ENCODE peak calls at places on chromosomes 3 and 15, in four cellular contexts. S is BE2C, X is suprapubic skin, N is A549. T is an unnamed sample.
A peak's percentile ranks its signal among the peaks of the same experiment; 100 is the strongest.

GRCh38 chr3:50166309-50167019 is 11.3 kb downstream of the SEMA3F start:
- DNase-seq in S (no peak), X (no peak), N (no peak), T (no peak)

GRCh38 chr3:169241928-169242751 is 421.4 kb downstream of the MECOM start:
- DNase-seq in S (peak; percentile 50), X (no peak), N (no peak), T (peak; percentile 76)

GRCh38 chr15:32029409-32029861 is 880 bp upstream of the CHRNA7 start:
- DNase-seq in S (peak; percentile 87), X (no peak), N (peak; percentile 31), T (peak; percentile 51)

GRCh38 chr3:150136242-150136641 is 165.5 kb upstream of the PFN2 start:
- DNase-seq in S (no peak), X (no peak), N (no peak), T (no peak)

GRCh38 chr3:185253645-185254410 is at the start of gene EHHADH:
- DNase-seq in S (peak; percentile 87), X (peak; percentile 84), N (peak; percentile 64), T (no peak)

GRCh38 chr3:146640361-146640760 is 35.2 kb upstream of the PLSCR5 start:
- DNase-seq in S (no peak), X (no peak), N (no peak), T (no peak)

GRCh38 chr3:149819432-149819831 is 6.4 kb downstream of the RNF13 start:
- DNase-seq in S (no peak), X (no peak), N (no peak), T (no peak)

GRCh38 chr3:13040381-13041074 is 32.7 kb downstream of the IQSEC1 start:
- DNase-seq in S (peak; percentile 27), X (no peak), N (no peak), T (peak; percentile 58)

GRCh38 chr15:32657198-32657886 is 15.8 kb downstream of the SCG5 start:
- DNase-seq in S (no peak), X (no peak), N (no peak), T (no peak)

GRCh38 chr3:108546249-108546648 is 35.9 kb upstream of the MYH15 start:
- DNase-seq in S (no peak), X (no peak), N (no peak), T (no peak)

GRCh38 chr3:36941658-36942057 is 3.2 kb downstream of the TRANK1 start:
- DNase-seq in S (no peak), X (no peak), N (no peak), T (no peak)

GRCh38 chr3:172869356-172869755 is 118.8 kb downstream of the ECT2 start:
- DNase-seq in S (no peak), X (no peak), N (no peak), T (no peak)

GRCh38 chr15:89575656-89576416 is 567 bp downstream of the TICRR start:
- DNase-seq in S (peak; percentile 31), X (no peak), N (no peak), T (no peak)

GRCh38 chr15:62413147-62413546 is 248.1 kb upstream of the C2CD4B start:
- DNase-seq in S (no peak), X (no peak), N (no peak), T (no peak)

GRCh38 chr3:177883957-177884356 is 652.3 kb upstream of the KCNMB2 start:
- DNase-seq in S (no peak), X (no peak), N (no peak), T (no peak)
- H3K4me1 ChIP-seq in S (no peaks in the 10 kb centered on the region), X (no peaks in the 10 kb centered on the region), N (no peaks in the 10 kb centered on the region), T (no peaks in the 10 kb centered on the region)

GRCh38 chr3:38000242-38000916 is 9.8 kb downstream of the VILL start:
- DNase-seq in S (no peak), X (no peak), N (no peak), T (no peak)

GRCh38 chr3:38002291-38002876 is 11.8 kb downstream of the VILL start:
- DNase-seq in S (no peak), X (no peak), N (no peak), T (no peak)

GRCh38 chr3:38001456-38002081 is 11.0 kb downstream of the VILL start:
- DNase-seq in S (no peak), X (no peak), N (peak; percentile 29), T (no peak)

GRCh38 chr3:37999836-38000235 is 9.2 kb downstream of the VILL start:
- DNase-seq in S (no peak), X (no peak), N (no peak), T (no peak)

GRCh38 chr3:38000965-38001455 is 10.4 kb downstream of the VILL start:
- DNase-seq in S (no peak), X (no peak), N (no peak), T (no peak)
- H3K4me1 ChIP-seq in S (no peaks in the 10 kb centered on the region), X (peaks cover 48% of the 10 kb centered on the region), N (peaks cover 15% of the 10 kb centered on the region), T (no peaks in the 10 kb centered on the region)

GRCh38 chr15:45115312-45115820 is 1.2 kb downstream of the DUOXA2 start:
- DNase-seq in S (no peak), X (no peak), N (no peak), T (no peak)

GRCh38 chr15:45113380-45113990 is 487 bp downstream of the DUOX2 start:
- DNase-seq in S (no peak), X (no peak), N (no peak), T (no peak)

GRCh38 chr15:45112592-45113379 is 1.2 kb downstream of the DUOX2 start:
- DNase-seq in S (peak; percentile 39), X (no peak), N (peak; percentile 13), T (no peak)

GRCh38 chr15:45114751-45115085 is 592 bp downstream of the DUOXA2 start:
- DNase-seq in S (no peak), X (no peak), N (no peak), T (no peak)

GRCh38 chr15:45114076-45114750 is at the start of the genes DUOX2 and DUOXA2:
- DNase-seq in S (no peak), X (no peak), N (no peak), T (no peak)
- H3K4me1 ChIP-seq in S (no peaks in the 10 kb centered on the region), X (peaks cover 52% of the 10 kb centered on the region), N (no peaks in the 10 kb centered on the region), T (peaks cover 3% of the 10 kb centered on the region)

GRCh38 chr3:190318666-190319065 is 3.6 kb downstream of the CLDN1 start:
- DNase-seq in S (no peak), X (no peak), N (no peak), T (no peak)

GRCh38 chr3:190321789-190322603 is at the start of gene CLDN1:
- DNase-seq in S (peak; percentile 83), X (peak; percentile 88), N (peak; percentile 59), T (peak; percentile 64)

GRCh38 chr3:190319660-190320059 is 2.6 kb downstream of the CLDN1 start:
- DNase-seq in S (no peak), X (no peak), N (no peak), T (no peak)

GRCh38 chr3:190322604-190323240 is 476 bp upstream of the CLDN1 start:
- DNase-seq in S (no peak), X (no peak), N (no peak), T (no peak)

GRCh38 chr3:190320594-190321362 is 1.5 kb downstream of the CLDN1 start:
- DNase-seq in S (no peak), X (no peak), N (no peak), T (no peak)
- H3K4me1 ChIP-seq in S (no peaks in the 10 kb centered on the region), X (peaks cover 9% of the 10 kb centered on the region), N (peaks cover 35% of the 10 kb centered on the region), T (peaks cover 10% of the 10 kb centered on the region)

GRCh38 chr3:105836533-105836932 is 32.3 kb downstream of the CBLB start:
- DNase-seq in S (no peak), X (no peak), N (no peak), T (no peak)
- H3K4me1 ChIP-seq in S (peaks cover 3% of the 10 kb centered on the region), X (peaks cover 13% of the 10 kb centered on the region), N (peaks cover 35% of the 10 kb centered on the region), T (peaks cover 11% of the 10 kb centered on the region)

DNA sequence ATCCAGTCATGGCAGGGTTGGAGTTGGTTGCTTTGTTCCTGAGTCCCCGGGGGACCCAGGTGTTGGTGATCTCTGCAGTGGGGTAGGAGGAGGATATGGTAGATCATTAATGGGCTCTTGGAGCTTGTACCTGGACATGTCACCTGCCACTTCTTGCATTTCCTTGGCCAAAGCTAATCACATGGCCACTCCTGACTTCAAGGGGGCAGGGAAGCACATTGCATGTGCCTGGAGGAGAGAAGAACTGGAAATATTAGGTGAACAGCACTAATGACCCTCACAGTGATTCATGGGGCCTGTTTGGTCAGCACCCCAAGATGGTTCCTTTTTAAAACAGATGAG is 87.1 kb upstream of the MYZAP start:
- DNase-seq in S (no peak), X (no peak), N (no peak), T (no peak)
- H3K4me1 ChIP-seq in S (peaks cover 12% of the 10 kb centered on the region), X (peaks cover 73% of the 10 kb centered on the region), N (peaks cover 50% of the 10 kb centered on the region), T (no peaks in the 10 kb centered on the region)

GRCh38 chr15:98160236-98160635 is 199.7 kb downstream of the ARRDC4 start:
- DNase-seq in S (no peak), X (no peak), N (no peak), T (no peak)
- H3K4me1 ChIP-seq in S (peaks cover 3% of the 10 kb centered on the region), X (no peaks in the 10 kb centered on the region), N (no peaks in the 10 kb centered on the region), T (no peaks in the 10 kb centered on the region)

DNA sequence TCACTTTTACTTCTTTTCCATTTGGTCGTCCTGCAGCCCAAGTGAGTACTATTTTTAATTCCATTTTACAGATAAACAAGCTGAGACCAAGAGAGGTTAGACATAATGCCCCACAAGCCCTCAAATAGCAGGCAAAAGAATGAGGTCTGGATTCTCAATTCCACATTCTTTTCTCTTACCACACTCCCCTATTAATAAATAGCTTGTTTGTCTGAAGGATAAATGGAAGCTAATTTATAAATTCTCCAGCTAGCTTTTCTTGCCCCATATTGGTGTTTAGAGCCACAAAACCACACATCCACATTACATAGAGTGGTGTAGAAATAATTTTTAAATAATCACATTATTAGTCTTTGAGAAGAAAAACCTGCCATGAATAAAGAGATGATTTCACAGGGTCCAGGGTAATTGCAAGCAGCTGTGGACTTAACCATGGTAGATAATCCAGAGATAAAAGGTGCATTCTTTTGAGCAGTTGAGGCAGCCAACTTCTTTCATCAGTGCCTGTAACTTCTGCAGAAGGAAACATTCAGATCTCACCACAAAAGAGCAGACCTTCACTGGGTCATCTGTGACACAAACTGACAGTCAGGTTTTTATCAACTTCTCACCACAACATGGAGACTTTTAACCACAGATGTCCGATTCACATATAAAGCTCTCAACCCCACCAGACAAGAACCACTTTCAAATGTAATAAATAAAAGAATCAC is 313.4 kb upstream of the STT3B start:
- DNase-seq in S (no peak), X (no peak), N (no peak), T (no peak)
- H3K4me1 ChIP-seq in S (no peaks in the 10 kb centered on the region), X (no peaks in the 10 kb centered on the region), N (no peaks in the 10 kb centered on the region), T (no peaks in the 10 kb centered on the region)

GRCh38 chr3:32401541-32402052 is 9.9 kb downstream of the CMTM7 start:
- DNase-seq in S (peak; percentile 77), X (no peak), N (peak; percentile 52), T (peak; percentile 74)

GRCh38 chr3:32404714-32405113 is 13.1 kb downstream of the CMTM7 start:
- DNase-seq in S (no peak), X (no peak), N (no peak), T (no peak)

GRCh38 chr3:32405711-32406323 is 14.2 kb downstream of the CMTM7 start:
- DNase-seq in S (no peak), X (no peak), N (no peak), T (peak; percentile 11)

GRCh38 chr3:32405155-32405554 is 13.5 kb downstream of the CMTM7 start:
- DNase-seq in S (no peak), X (no peak), N (no peak), T (no peak)

GRCh38 chr3:32403663-32404062 is 12.0 kb downstream of the CMTM7 start:
- DNase-seq in S (no peak), X (no peak), N (no peak), T (no peak)
- H3K4me1 ChIP-seq in S (no peaks in the 10 kb centered on the region), X (peaks cover 68% of the 10 kb centered on the region), N (peaks cover 14% of the 10 kb centered on the region), T (peaks cover 29% of the 10 kb centered on the region)

DNA sequence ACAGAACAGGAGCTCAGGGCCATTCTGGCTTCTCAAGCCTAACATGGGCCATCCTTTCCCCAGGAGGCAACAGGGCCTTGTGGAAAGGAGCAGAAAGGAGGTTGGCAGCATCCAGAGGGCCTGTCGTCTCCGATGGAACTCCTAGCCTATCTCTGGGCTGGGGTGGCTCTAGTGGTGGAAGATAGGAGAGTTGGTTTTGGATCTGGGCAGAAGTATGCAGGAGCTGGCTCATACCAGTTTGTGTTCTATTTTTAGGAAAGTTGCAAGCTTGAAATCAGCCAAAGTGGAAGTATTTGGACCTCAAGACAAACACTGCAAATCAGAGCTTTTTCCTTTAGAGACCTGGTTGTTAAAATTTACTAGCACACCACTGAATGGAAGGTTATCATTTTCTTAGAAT is 35.4 kb upstream of the XCR1 start:
- DNase-seq in S (no peak), X (no peak), N (no peak), T (no peak)
- H3K4me1 ChIP-seq in S (no peaks in the 10 kb centered on the region), X (peaks cover 6% of the 10 kb centered on the region), N (no peaks in the 10 kb centered on the region), T (no peaks in the 10 kb centered on the region)